ENCODE peak calls at places on chromosomes 3 and 15, in four cellular contexts. One of them, this sample, is unnamed.

GRCh38 chr3:131216801-131217200 is 164.8 kb upstream of the NUDT16 start:
- DNase-seq in neural crest cell: no peak
- DNase-seq in RKO: peak; percentile 61
- DNase-seq in CD8-positive, alpha-beta memory T cell: no peak
- DNase-seq in this sample: no peak

GRCh38 chr3:25428003-25428861 is at the start of gene RARB:
- DNase-seq in RKO: no peak
- DNase-seq in CD8-positive, alpha-beta memory T cell: no peak
- DNase-seq in neural crest cell: peak; percentile 42
- DNase-seq in this sample: no peak

GRCh38 chr3:190325923-190326322 is 3.7 kb upstream of the CLDN1 start:
- DNase-seq in RKO: no peak
- DNase-seq in CD8-positive, alpha-beta memory T cell: no peak
- DNase-seq in neural crest cell: no peak
- DNase-seq in this sample: no peak

GRCh38 chr3:52649461-52650210 is 36.1 kb downstream of the PBRM1 start:
- DNase-seq in CD8-positive, alpha-beta memory T cell: no peak
- DNase-seq in RKO: peak; percentile 26
- DNase-seq in neural crest cell: no peak
- DNase-seq in this sample: no peak

GRCh38 chr3:192054881-192055280 is 593.9 kb downstream of the PYDC2 start:
- DNase-seq in RKO: no peak
- DNase-seq in CD8-positive, alpha-beta memory T cell: no peak
- DNase-seq in neural crest cell: no peak
- DNase-seq in this sample: no peak

GRCh38 chr3:72041531-72041930 is 256.6 kb upstream of the PROK2 start:
- DNase-seq in neural crest cell: no peak
- DNase-seq in RKO: no peak
- DNase-seq in CD8-positive, alpha-beta memory T cell: no peak
- DNase-seq in this sample: no peak

GRCh38 chr3:127970966-127971592 is 56.0 kb downstream of the KBTBD12 start:
- DNase-seq in neural crest cell: no peak
- DNase-seq in CD8-positive, alpha-beta memory T cell: peak; percentile 15
- DNase-seq in RKO: peak; percentile 72
- DNase-seq in this sample: no peak

GRCh38 chr3:141915016-141915415 is 38.6 kb downstream of the ATP1B3 start:
- DNase-seq in RKO: no peak
- DNase-seq in CD8-positive, alpha-beta memory T cell: no peak
- DNase-seq in neural crest cell: no peak
- DNase-seq in this sample: no peak

GRCh38 chr15:96746621-96747155 is 416.2 kb downstream of the NR2F2 start:
- DNase-seq in neural crest cell: no peak
- DNase-seq in CD8-positive, alpha-beta memory T cell: no peak
- DNase-seq in RKO: no peak
- DNase-seq in this sample: no peak

GRCh38 chr3:178457506-178457905 is 78.7 kb upstream of the KCNMB2 start:
- DNase-seq in CD8-positive, alpha-beta memory T cell: no peak
- DNase-seq in neural crest cell: no peak
- DNase-seq in RKO: no peak
- DNase-seq in this sample: no peak

GRCh38 chr3:155609586-155609985 is 135.3 kb downstream of the PLCH1 start:
- DNase-seq in neural crest cell: no peak
- DNase-seq in CD8-positive, alpha-beta memory T cell: no peak
- DNase-seq in RKO: no peak
- DNase-seq in this sample: no peak

GRCh38 chr15:42141246-42141645 is 15.2 kb downstream of the PLA2G4F start:
- DNase-seq in neural crest cell: no peak
- DNase-seq in CD8-positive, alpha-beta memory T cell: no peak
- DNase-seq in RKO: no peak
- DNase-seq in this sample: no peak